ENCODE peak calls at places on chromosomes 3 and 15, in eight cellular contexts. One of them, this sample, is unnamed.

GRCh38 chr15:70584838-70585706 is 178.3 kb downstream of the UACA start:
- DNase-seq in ureter: no peak
- DNase-seq in NCI-H146: peak
- DNase-seq in dermis microvascular lymphatic vessel endothelial cell: peak
- DNase-seq in K562: no peak
- DNase-seq in HuH-7.5: peak
- DNase-seq in stimulated activated CD4-positive, alpha-beta T cell treated with anti-CD3 and anti-CD28 coated beads, TNF-alpha, amount 100 ng/mL, for 4 hours: peak
- DNase-seq in naive thymus-derived CD8-positive, alpha-beta T cell: peak
- DNase-seq in this sample: peak

GRCh38 chr15:67097893-67098740 is 32.7 kb downstream of the SMAD3 start:
- DNase-seq in HuH-7.5: no peak
- DNase-seq in naive thymus-derived CD8-positive, alpha-beta T cell: no peak
- DNase-seq in K562: peak
- DNase-seq in dermis microvascular lymphatic vessel endothelial cell: no peak
- DNase-seq in NCI-H146: no peak
- DNase-seq in ureter: no peak
- DNase-seq in stimulated activated CD4-positive, alpha-beta T cell treated with anti-CD3 and anti-CD28 coated beads, TNF-alpha, amount 100 ng/mL, for 4 hours: no peak
- DNase-seq in this sample: no peak

GRCh38 chr15:64810499-64811326 is 14.7 kb downstream of the PIF1 start:
- DNase-seq in K562: no peak
- DNase-seq in stimulated activated CD4-positive, alpha-beta T cell treated with anti-CD3 and anti-CD28 coated beads, TNF-alpha, amount 100 ng/mL, for 4 hours: no peak
- DNase-seq in dermis microvascular lymphatic vessel endothelial cell: no peak
- DNase-seq in NCI-H146: no peak
- DNase-seq in HuH-7.5: no peak
- DNase-seq in naive thymus-derived CD8-positive, alpha-beta T cell: no peak
- DNase-seq in ureter: no peak
- DNase-seq in this sample: no peak

GRCh38 chr15:92123848-92124631 is 269.6 kb upstream of the ST8SIA2 start:
- DNase-seq in naive thymus-derived CD8-positive, alpha-beta T cell: no peak
- DNase-seq in ureter: no peak
- DNase-seq in dermis microvascular lymphatic vessel endothelial cell: no peak
- DNase-seq in HuH-7.5: no peak
- DNase-seq in K562: no peak
- DNase-seq in stimulated activated CD4-positive, alpha-beta T cell treated with anti-CD3 and anti-CD28 coated beads, TNF-alpha, amount 100 ng/mL, for 4 hours: no peak
- DNase-seq in NCI-H146: no peak
- DNase-seq in this sample: no peak

GRCh38 chr3:9473496-9473895 is 76.1 kb downstream of the SETD5 start:
- DNase-seq in HuH-7.5: no peak
- DNase-seq in naive thymus-derived CD8-positive, alpha-beta T cell: no peak
- DNase-seq in dermis microvascular lymphatic vessel endothelial cell: no peak
- DNase-seq in stimulated activated CD4-positive, alpha-beta T cell treated with anti-CD3 and anti-CD28 coated beads, TNF-alpha, amount 100 ng/mL, for 4 hours: no peak
- DNase-seq in ureter: no peak
- DNase-seq in K562: no peak
- DNase-seq in NCI-H146: no peak
- DNase-seq in this sample: no peak

GRCh38 chr3:106342386-106342785 is 473.6 kb upstream of the CBLB start:
- DNase-seq in NCI-H146: no peak
- DNase-seq in dermis microvascular lymphatic vessel endothelial cell: no peak
- DNase-seq in HuH-7.5: no peak
- DNase-seq in K562: no peak
- DNase-seq in ureter: no peak
- DNase-seq in stimulated activated CD4-positive, alpha-beta T cell treated with anti-CD3 and anti-CD28 coated beads, TNF-alpha, amount 100 ng/mL, for 4 hours: no peak
- DNase-seq in naive thymus-derived CD8-positive, alpha-beta T cell: no peak
- DNase-seq in this sample: no peak

GRCh38 chr15:45704329-45705249 is 69.8 kb downstream of the SQOR start:
- DNase-seq in HuH-7.5: peak
- DNase-seq in K562: no peak
- DNase-seq in NCI-H146: no peak
- DNase-seq in ureter: no peak
- DNase-seq in dermis microvascular lymphatic vessel endothelial cell: peak
- DNase-seq in naive thymus-derived CD8-positive, alpha-beta T cell: peak
- DNase-seq in stimulated activated CD4-positive, alpha-beta T cell treated with anti-CD3 and anti-CD28 coated beads, TNF-alpha, amount 100 ng/mL, for 4 hours: no peak
- DNase-seq in this sample: no peak

GRCh38 chr3:58111513-58112184 is 99.1 kb downstream of the DNASE1L3 start:
- DNase-seq in NCI-H146: no peak
- DNase-seq in dermis microvascular lymphatic vessel endothelial cell: no peak
- DNase-seq in naive thymus-derived CD8-positive, alpha-beta T cell: no peak
- DNase-seq in HuH-7.5: peak
- DNase-seq in K562: no peak
- DNase-seq in stimulated activated CD4-positive, alpha-beta T cell treated with anti-CD3 and anti-CD28 coated beads, TNF-alpha, amount 100 ng/mL, for 4 hours: no peak
- DNase-seq in ureter: peak
- DNase-seq in this sample: no peak

This sample was measured in stimulated activated CD8-positive, alpha-beta memory T cell treated with anti-CD3 and anti-CD28 coated beads, Interleukin-15, amount 100 ng/mL, for 1 hour.